ENCODE peak calls at places on chromosome X, in six cellular contexts. T is suprapubic skin, G is H54, J is NCI-H1930, K is PC-3, I is mucosa of descending colon. H is an unnamed sample.
A peak's percentile ranks its signal among the peaks of the same experiment; 100 is the strongest.

GRCh38 chrX:118724352-118724751 is 3.1 kb upstream of the IL13RA1 start:
- DNase-seq in K (no peak), I (no peak), T (no peak), J (no peak), G (no peak), H (no peak)

GRCh38 chrX:153930011-153930910 is 4.2 kb upstream of the ARHGAP4 start:
- DNase-seq in K (no peak), T (no peak), I (no peak), G (no peak), J (no peak), H (no peak)

GRCh38 chrX:107827137-107827831 is 1.6 kb downstream of the MID2 start:
- DNase-seq in J (no peak), G (no peak), K (no peak), T (no peak), I (no peak), H (no peak)

GRCh38 chrX:7711167-7711566 is 131.8 kb upstream of the VCX start:
- DNase-seq in K (no peak), G (no peak), T (no peak), I (no peak), J (no peak), H (no peak)

GRCh38 chrX:136880452-136881013 is at the start of gene RBMX:
- DNase-seq in G (peak; percentile 67), J (peak; percentile 89), K (peak; percentile 92), T (peak; percentile 88), I (peak; percentile 95), H (peak; percentile 93)

GRCh38 chrX:152079768-152080167 is 58.6 kb downstream of the MAGEA10 start:
- DNase-seq in T (no peak), I (no peak), J (no peak), K (no peak), G (no peak), H (no peak)

GRCh38 chrX:2928583-2929434 is at the start of gene ARSD:
- DNase-seq in K (peak; percentile 88), G (peak; percentile 49), I (peak; percentile 93), J (peak; percentile 34), T (peak; percentile 92), H (peak; percentile 96)

GRCh38 chrX:21831496-21831895 is 7.9 kb upstream of the MBTPS2 start:
- DNase-seq in K (no peak), J (no peak), I (no peak), G (no peak), T (no peak), H (no peak)

GRCh38 chrX:106726485-106727437 is at the start of gene RNF128:
- DNase-seq in I (peak; percentile 76), T (no peak), G (no peak), J (peak; percentile 16), K (peak; percentile 43), H (peak; percentile 77)

GRCh38 chrX:110338850-110339373 is 19.7 kb upstream of the RTL9 start:
- DNase-seq in G (no peak), I (no peak), T (no peak), K (no peak), J (no peak), H (no peak)

GRCh38 chrX:9205599-9206223 is 171.8 kb upstream of the FAM9B start:
- DNase-seq in I (no peak), T (no peak), K (no peak), G (no peak), J (no peak), H (no peak)

GRCh38 chrX:1392376-1393130 is 640 bp upstream of the SLC25A6 start:
- DNase-seq in G (no peak), I (peak; percentile 77), K (peak; percentile 45), J (no peak), T (no peak), H (peak; percentile 79)

GRCh38 chrX:63922221-63922620 is 137.2 kb upstream of the ARHGEF9 start:
- DNase-seq in J (no peak), K (peak; percentile 30), T (no peak), I (no peak), G (peak; percentile 11), H (no peak)

GRCh38 chrX:75118296-75118695 is 37.8 kb downstream of the ABCB7 start:
- DNase-seq in J (no peak), G (no peak), K (no peak), I (no peak), T (no peak), H (no peak)